ENCODE peak calls at places on chromosomes 3 and 15, in four cellular contexts. J is GM12865, H is PC-9, S is tibial artery. C is an unnamed sample.

GRCh38 chr3:72338082-72338941 is 509.9 kb downstream of the SHQ1 start:
- DNase-seq in J (no peak), H (no peak), S (peak), C (no peak)

GRCh38 chr15:95410757-95411156 is 919.7 kb upstream of the NR2F2 start:
- DNase-seq in J (no peak), H (no peak), S (no peak), C (no peak)

GRCh38 chr3:19702416-19703078 is 231.5 kb downstream of the EFHB start:
- DNase-seq in J (peak), H (no peak), S (no peak), C (no peak)

GRCh38 chr3:25588441-25589103 is 76.1 kb downstream of the TOP2B start:
- DNase-seq in J (peak), H (no peak), S (no peak), C (no peak)

GRCh38 chr3:103810167-103810566 is 1375.4 kb downstream of the ZPLD1 start:
- DNase-seq in J (no peak), H (no peak), S (no peak), C (no peak)

GRCh38 chr15:57610130-57610529 is 18.4 kb downstream of the MYZAP start:
- DNase-seq in J (no peak), H (peak), S (peak), C (no peak)

GRCh38 chr3:112199622-112200316 is 66.7 kb upstream of the GCSAM start:
- DNase-seq in J (no peak), H (peak), S (no peak), C (no peak)

GRCh38 chr15:69304176-69304533 is 5.4 kb downstream of the PAQR5 start:
- DNase-seq in J (no peak), H (no peak), S (no peak), C (no peak)

GRCh38 chr3:190696777-190697501 is 165.6 kb downstream of the GMNC start:
- DNase-seq in J (peak), H (peak), S (no peak), C (no peak)

GRCh38 chr3:87309601-87310000 is 33.2 kb upstream of the POU1F1 start:
- DNase-seq in J (no peak), H (peak), S (no peak), C (no peak)

GRCh38 chr15:62711691-62712454 is 330.7 kb upstream of the TPM1 start:
- DNase-seq in J (no peak), H (no peak), S (no peak), C (no peak)

GRCh38 chr3:69241769-69242168 is 119.4 kb upstream of the LMOD3 start:
- DNase-seq in J (peak), H (no peak), S (no peak), C (no peak)

GRCh38 chr3:111669926-111670630 is 74.9 kb upstream of the ZBED2 start:
- DNase-seq in J (no peak), H (peak), S (no peak), C (no peak)

GRCh38 chr15:47203993-47204392 is 513.3 kb upstream of the SEMA6D start:
- DNase-seq in J (no peak), H (no peak), S (no peak), C (no peak)

GRCh38 chr3:194642769-194643168 is 9.6 kb upstream of the TMEM44 start:
- DNase-seq in J (no peak), H (no peak), S (no peak), C (no peak)

GRCh38 chr3:13487403-13487802 is 7.3 kb downstream of the HDAC11 start:
- DNase-seq in J (no peak), H (no peak), S (peak), C (no peak)

GRCh38 chr15:31360158-31360561 is 33.5 kb downstream of the KLF13 start:
- DNase-seq in J (no peak), H (no peak), S (no peak), C (no peak)

GRCh38 chr3:8851703-8852102 is 82.3 kb upstream of the OXTR start:
- DNase-seq in J (no peak), H (peak), S (no peak), C (no peak)

GRCh38 chr3:72492240-72492639 is 356.0 kb downstream of the SHQ1 start:
- DNase-seq in J (no peak), H (peak), S (peak), C (no peak)

GRCh38 chr3:122403489-122403888 is 12.4 kb downstream of the WDR5B start:
- DNase-seq in J (no peak), H (no peak), S (no peak), C (no peak)

GRCh38 chr3:66037330-66037985 is 1.3 kb downstream of the MAGI1 start:
- DNase-seq in J (no peak), H (peak), S (peak), C (no peak)
- TF ChIP-seq CTCF in J (no peak), H (no peak), S (peak), C (no peak)

GRCh38 chr3:47870702-47871255 is 67.8 kb downstream of the DHX30 start:
- DNase-seq in J (no peak), H (no peak), S (no peak), C (no peak)
- TF ChIP-seq CTCF in J (no peak), H (no peak), S (no peak), C (no peak)

GRCh38 chr3:102526865-102527264 is 92.0 kb downstream of the ZPLD1 start:
- DNase-seq in J (no peak), H (no peak), S (no peak), C (no peak)

GRCh38 chr3:102528727-102529126 is 93.9 kb downstream of the ZPLD1 start:
- DNase-seq in J (no peak), H (no peak), S (no peak), C (no peak)

GRCh38 chr3:102530443-102531195 is 95.8 kb downstream of the ZPLD1 start:
- DNase-seq in J (no peak), H (peak), S (no peak), C (no peak)

GRCh38 chr3:102531686-102532085 is 96.9 kb downstream of the ZPLD1 start:
- DNase-seq in J (no peak), H (no peak), S (no peak), C (no peak)

DNA sequence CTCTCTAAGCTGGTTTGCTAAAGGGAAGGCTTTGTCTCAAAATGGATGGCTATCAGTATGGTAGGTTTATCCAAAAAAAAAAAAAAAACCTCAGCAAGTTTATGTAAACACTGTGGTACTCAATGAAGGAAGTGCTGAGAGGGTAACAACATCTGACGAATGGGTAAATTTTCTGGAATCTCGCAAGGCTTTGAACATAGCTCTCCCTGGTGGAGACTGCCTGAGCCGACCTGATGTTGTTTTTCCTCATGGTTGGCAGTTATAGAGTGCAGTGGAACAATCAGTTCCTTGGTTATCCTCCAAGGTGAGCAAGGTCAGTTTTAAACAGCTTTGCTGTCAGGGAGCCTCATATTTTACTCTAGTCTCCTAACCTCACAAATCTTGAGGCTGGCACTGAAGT is 94.6 kb downstream of the ZPLD1 start:
- DNase-seq in J (peak), H (no peak), S (no peak), C (no peak)
- TF ChIP-seq CTCF in J (no peak), H (peak), S (no peak), C (no peak)

DNA sequence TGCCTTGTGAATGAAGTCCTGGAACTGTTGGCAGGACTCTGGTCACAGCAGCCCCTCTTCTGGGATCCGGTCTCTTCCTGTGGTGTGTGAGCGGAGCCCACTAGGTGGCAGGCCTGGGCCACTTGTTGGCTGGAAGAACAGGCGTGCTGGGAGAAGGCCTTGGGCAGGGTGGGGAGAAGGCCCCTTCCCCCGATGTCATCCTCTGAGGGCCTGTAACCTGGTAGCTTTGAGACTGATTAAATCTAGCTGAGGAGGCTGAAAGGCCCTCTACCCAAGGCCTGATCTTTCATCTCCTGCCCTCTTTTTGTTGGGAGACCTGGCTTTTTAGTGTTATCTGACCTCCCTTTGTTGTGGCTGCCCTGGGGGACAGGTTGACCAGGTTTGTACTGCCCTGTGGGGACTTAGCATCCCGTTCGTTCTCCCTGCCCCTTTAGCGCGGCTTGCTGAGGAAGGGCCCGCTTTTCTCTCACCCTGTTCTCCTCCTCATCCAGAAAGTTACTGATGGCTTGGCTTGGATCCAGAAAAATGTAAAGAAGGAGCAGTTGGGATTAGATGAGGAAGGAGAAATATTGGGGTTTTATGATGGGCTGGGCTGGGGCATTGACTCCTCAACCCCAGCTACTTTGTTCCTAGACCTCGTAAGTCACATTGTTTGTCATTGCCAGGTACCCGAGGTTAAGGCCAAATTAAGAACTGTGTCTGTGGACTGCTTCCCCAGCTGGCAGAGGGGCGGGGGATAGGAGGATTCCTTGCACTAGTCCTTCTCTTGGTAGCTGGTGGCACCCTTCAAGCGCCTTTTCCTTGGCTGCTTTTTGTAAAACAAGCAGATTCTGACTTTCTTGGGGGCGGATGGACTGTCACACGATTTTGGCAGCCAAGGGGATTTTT is 48.5 kb downstream of the CHCHD6 start:
- DNase-seq in J (peak), H (peak), S (peak), C (peak)
- TF ChIP-seq CTCF in J (peak), H (peak), S (peak), C (peak)

DNA sequence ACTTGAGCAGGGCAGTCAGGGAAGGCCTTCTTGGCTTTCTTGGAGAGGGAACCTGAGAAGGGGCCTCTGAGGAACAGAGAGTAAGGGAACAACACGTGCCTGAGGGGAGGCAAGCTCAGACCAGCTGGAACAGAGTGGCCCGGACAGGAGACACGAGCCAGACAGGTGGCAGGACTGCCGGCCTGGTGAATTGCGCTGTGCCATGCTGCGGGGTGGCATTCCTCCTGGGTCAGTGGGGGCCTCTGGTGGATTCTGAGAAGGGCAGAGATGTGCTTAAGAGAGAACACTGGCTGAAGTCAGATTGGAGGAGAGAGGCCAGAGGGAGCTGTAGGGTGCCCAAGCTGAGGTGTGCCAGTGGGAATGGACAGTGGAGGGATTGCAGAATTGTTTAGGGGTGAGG is 4.9 kb downstream of the CHAC1 start:
- DNase-seq in J (no peak), H (no peak), S (no peak), C (no peak)
- TF ChIP-seq CTCF in J (no peak), H (no peak), S (no peak), C (no peak)

GRCh38 chr3:50352762-50353161 is 2.1 kb downstream of the CYB561D2 start:
- DNase-seq in J (no peak), H (no peak), S (no peak), C (no peak)
- TF ChIP-seq CTCF in J (peak), H (no peak), S (no peak), C (no peak)

DNA sequence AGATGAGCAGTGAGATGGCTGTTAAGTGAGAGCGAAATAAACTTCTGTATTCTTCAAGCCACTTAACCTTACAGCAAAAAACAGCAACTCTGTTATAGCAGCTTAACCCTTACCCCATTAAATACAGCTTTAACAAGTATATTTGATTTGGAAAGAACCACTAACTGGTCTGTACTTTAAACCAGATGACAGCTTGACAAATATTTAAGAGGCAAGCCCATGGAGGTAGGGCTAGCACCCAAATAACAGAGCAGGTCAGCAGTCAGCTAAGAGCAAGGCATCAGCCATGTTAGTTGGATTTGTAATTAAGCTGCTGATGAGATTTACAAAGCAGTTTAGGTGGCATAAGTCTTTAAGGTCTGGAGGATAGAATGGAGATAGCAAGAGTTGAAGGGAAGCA is 3.5 kb downstream of the LZTFL1 start:
- DNase-seq in J (no peak), H (no peak), S (no peak), C (no peak)
- TF ChIP-seq CTCF in J (no peak), H (no peak), S (no peak), C (no peak)

GRCh38 chr3:171459942-171460225 is 321 bp downstream of the TNIK start:
- DNase-seq in J (no peak), H (no peak), S (no peak), C (no peak)

GRCh38 chr3:171461087-171461917 is 1.1 kb upstream of the TNIK start:
- DNase-seq in J (peak), H (peak), S (no peak), C (no peak)

GRCh38 chr3:171458857-171459129 is 1.4 kb downstream of the TNIK start:
- DNase-seq in J (no peak), H (no peak), S (no peak), C (no peak)

GRCh38 chr3:171459130-171459941 is 869 bp downstream of the TNIK start:
- DNase-seq in J (peak), H (peak), S (peak), C (no peak)

DNA sequence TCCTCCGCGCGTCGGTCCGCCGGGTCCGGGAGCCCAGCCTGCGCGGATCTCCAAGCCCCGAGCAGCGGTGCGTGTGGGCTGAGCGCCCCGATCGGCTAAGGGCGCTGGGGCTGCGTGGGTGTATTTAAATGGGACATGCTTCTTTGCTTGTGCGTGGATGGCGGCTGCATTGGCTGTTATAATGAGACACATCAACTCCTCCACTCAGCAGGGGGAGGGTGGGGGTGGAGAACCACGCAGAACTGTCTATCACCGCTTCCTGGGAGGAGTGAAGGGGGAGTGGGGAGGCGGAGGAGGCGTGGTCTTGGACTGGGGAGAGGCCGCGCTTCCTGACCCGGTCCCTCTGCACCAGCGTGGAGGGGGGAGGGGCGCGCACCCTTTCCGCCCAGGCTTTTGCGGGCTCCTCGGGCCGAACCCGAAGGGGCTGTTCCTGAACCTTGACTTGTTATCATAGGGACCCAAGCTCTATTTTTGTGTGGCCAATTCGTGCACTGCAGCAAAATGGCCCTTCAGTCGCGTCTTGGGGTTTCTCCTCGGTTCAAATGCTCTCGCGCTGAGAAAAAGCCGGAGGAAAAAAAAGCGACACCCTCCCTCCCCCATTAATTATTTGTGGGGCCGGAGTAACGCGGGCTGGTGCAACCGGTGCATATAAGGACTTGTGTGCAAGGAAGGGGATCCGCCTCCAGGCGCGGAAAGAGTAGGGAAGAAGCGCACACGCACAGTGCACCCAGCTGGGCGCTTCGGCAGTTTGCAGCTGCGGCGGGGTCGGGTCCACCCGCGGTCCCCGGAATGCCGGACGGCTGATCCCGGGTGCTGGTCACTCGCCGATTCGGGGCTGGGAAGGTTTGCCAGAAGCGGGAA is at the start of gene TNIK:
- DNase-seq in J (peak), H (peak), S (peak), C (peak)
- TF ChIP-seq CTCF in J (peak), H (peak), S (peak), C (no peak)